ENCODE peak calls at places on chromosomes 13 and 19, in nine cellular contexts. X is testis, P is lower leg skin, L is stomach, T is body of pancreas, Z is H54, A is spleen, O is heart left ventricle, F is NB4. N is an unnamed sample.
A peak's percentile ranks its signal among the peaks of the same experiment; 100 is the strongest.

GRCh38 chr19:41367848-41368301 is 3.9 kb upstream of the B9D2 start:
- DNase-seq in X (no peak), P (no peak), L (no peak), T (no peak), Z (peak; percentile 65), A (no peak), O (no peak), F (peak; percentile 83), N (no peak)

GRCh38 chr19:28523619-28524018 is 689.3 kb downstream of the UQCRFS1 start:
- DNase-seq in X (no peak), P (no peak), L (no peak), T (no peak), Z (no peak), A (no peak), O (no peak), F (no peak), N (no peak)

GRCh38 chr19:296476-297225 is 5.4 kb upstream of the PLPP2 start:
- DNase-seq in X (no peak), P (peak; percentile 39), L (peak; percentile 25), T (no peak), Z (no peak), A (peak; percentile 77), O (no peak), F (no peak), N (no peak)

GRCh38 chr19:4676955-4677731 is 7.0 kb upstream of the MYDGF start:
- DNase-seq in X (peak; percentile 60), P (no peak), L (peak; percentile 56), T (peak; percentile 36), Z (peak; percentile 42), A (no peak), O (peak; percentile 66), F (peak; percentile 52), N (peak; percentile 35)

GRCh38 chr19:3042545-3043267 is 13.6 kb upstream of the TLE2 start:
- DNase-seq in X (no peak), P (no peak), L (no peak), T (no peak), Z (no peak), A (no peak), O (no peak), F (no peak), N (no peak)

GRCh38 chr19:19997656-19998268 is 41.5 kb downstream of the ZNF682 start:
- DNase-seq in X (peak; percentile 50), P (no peak), L (peak; percentile 27), T (peak; percentile 72), Z (peak; percentile 11), A (no peak), O (peak; percentile 28), F (peak; percentile 49), N (peak; percentile 35)

GRCh38 chr19:55253264-55253663 is 5.6 kb downstream of the PPP6R1 start:
- DNase-seq in X (no peak), P (no peak), L (no peak), T (no peak), Z (no peak), A (peak; percentile 75), O (no peak), F (no peak), N (no peak)

GRCh38 chr19:351976-352625 is 7.5 kb upstream of the MIER2 start:
- DNase-seq in X (no peak), P (no peak), L (no peak), T (no peak), Z (no peak), A (peak; percentile 68), O (no peak), F (no peak), N (no peak)

GRCh38 chr13:45372189-45373115 is 31.5 kb upstream of the TPT1 start:
- DNase-seq in X (no peak), P (no peak), L (no peak), T (no peak), Z (no peak), A (no peak), O (no peak), F (no peak), N (no peak)

GRCh38 chr19:10111405-10111811 is at the start of gene P2RY11:
- DNase-seq in X (no peak), P (no peak), L (no peak), T (no peak), Z (no peak), A (peak; percentile 86), O (no peak), F (peak; percentile 98), N (no peak)

GRCh38 chr13:93646247-93646646 is 419.6 kb downstream of the GPC6 start:
- DNase-seq in X (no peak), P (no peak), L (no peak), T (no peak), Z (no peak), A (no peak), O (no peak), F (no peak), N (no peak)

GRCh38 chr13:42038661-42039456 is 9.6 kb upstream of the DGKH start:
- DNase-seq in X (no peak), P (no peak), L (no peak), T (no peak), Z (no peak), A (no peak), O (no peak), F (no peak), N (no peak)

GRCh38 chr19:48757089-48757675 is 1.9 kb downstream of the FGF21 start:
- DNase-seq in X (no peak), P (no peak), L (no peak), T (no peak), Z (no peak), A (no peak), O (no peak), F (no peak), N (no peak)

GRCh38 chr13:99269627-99270252 is 11.6 kb upstream of the GPR18 start:
- DNase-seq in X (no peak), P (no peak), L (no peak), T (no peak), Z (no peak), A (no peak), O (no peak), F (peak; percentile 65), N (no peak)

GRCh38 chr19:825897-826640 is 1.6 kb upstream of the AZU1 start:
- DNase-seq in X (no peak), P (no peak), L (no peak), T (no peak), Z (no peak), A (no peak), O (no peak), F (peak; percentile 59), N (no peak)

DNA sequence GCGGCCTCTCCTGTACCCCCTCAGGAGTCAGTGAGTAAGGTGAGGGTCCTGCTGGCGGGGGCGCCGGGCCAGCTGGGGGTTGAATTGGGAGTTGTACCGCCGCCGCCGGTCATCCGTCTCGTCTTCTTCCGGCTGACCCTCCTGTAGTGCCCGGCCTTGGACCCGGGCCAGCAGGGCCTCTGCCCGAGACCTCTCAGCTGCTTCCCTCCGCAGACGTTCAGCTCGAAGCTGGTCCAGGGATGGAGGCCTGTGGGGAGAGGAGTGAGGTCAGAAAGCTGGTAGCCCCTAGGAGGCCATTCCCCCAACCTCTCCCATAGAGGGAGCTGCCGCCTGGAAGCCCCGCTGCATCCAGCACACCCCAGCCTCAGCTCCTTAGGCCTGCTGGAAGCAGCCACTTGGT is 3.8 kb downstream of the LENG1 start:
- DNase-seq in X (no peak), P (no peak), L (no peak), T (no peak), Z (no peak), A (no peak), O (no peak), F (no peak), N (no peak)
- TF ChIP-seq POLR2A in X (no peak), P (no peak), L (no peak), T (no peak), Z (no peak), A (no peak), O (no peak), F (no peak), N (no peak)

GRCh38 chr19:14117668-14118164 is at the start of gene PRKACA:
- DNase-seq in X (peak; percentile 99), P (peak; percentile 97), L (peak; percentile 99), T (peak; percentile 98), Z (peak; percentile 99), A (peak; percentile 100), O (peak; percentile 100), F (peak; percentile 99), N (peak; percentile 100)
- TF ChIP-seq POLR2A in X (no peak), P (no peak), L (no peak), T (no peak), Z (peak; percentile 40), A (no peak), O (peak; percentile 72), F (no peak), N (no peak)

DNA sequence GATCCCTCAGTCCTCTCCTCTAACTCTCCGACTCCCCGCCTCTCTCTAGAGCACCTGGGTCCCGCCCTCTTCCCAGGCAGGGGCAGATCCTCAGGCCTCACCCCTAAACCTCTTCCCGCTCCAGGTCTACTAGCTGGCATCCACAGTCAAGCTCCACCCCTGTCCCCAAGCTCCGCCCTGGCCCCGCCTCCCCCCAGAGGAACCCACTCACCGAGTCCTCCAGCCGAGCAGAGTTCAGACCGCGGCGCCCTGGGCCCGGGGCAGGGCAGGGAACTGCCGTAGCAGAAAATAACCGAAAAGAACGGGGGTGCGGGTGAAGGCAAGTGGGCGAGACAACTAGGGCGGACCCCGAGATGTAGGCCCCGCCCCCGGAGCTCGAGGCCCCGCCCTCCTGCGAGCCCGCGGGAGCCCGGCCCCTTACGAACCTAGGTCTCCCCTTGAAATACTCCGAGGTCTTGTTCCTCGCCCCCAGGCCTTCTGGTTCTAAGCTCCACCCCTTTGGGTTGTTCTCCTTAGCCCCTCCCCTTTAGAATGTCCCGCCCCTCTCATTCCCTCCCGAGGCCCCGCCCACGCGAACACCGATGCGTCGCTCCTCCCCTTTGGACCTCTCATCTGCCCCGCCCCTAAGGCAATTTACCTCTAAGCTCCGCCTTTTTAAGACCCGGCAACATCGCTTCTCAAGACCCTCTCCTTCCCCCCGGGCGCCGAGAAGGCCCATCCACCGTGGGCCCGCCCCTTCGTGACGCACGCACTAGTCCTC is at the start of gene GGN:
- DNase-seq in X (peak; percentile 80), P (peak; percentile 86), L (peak; percentile 86), T (peak; percentile 78), Z (peak; percentile 99), A (peak; percentile 93), O (peak; percentile 73), F (peak; percentile 53), N (peak; percentile 96)
- TF ChIP-seq POLR2A in X (no peak), P (no peak), L (no peak), T (peak; percentile 11), Z (peak; percentile 43), A (no peak), O (no peak), F (no peak), N (peak; percentile 51)

DNA sequence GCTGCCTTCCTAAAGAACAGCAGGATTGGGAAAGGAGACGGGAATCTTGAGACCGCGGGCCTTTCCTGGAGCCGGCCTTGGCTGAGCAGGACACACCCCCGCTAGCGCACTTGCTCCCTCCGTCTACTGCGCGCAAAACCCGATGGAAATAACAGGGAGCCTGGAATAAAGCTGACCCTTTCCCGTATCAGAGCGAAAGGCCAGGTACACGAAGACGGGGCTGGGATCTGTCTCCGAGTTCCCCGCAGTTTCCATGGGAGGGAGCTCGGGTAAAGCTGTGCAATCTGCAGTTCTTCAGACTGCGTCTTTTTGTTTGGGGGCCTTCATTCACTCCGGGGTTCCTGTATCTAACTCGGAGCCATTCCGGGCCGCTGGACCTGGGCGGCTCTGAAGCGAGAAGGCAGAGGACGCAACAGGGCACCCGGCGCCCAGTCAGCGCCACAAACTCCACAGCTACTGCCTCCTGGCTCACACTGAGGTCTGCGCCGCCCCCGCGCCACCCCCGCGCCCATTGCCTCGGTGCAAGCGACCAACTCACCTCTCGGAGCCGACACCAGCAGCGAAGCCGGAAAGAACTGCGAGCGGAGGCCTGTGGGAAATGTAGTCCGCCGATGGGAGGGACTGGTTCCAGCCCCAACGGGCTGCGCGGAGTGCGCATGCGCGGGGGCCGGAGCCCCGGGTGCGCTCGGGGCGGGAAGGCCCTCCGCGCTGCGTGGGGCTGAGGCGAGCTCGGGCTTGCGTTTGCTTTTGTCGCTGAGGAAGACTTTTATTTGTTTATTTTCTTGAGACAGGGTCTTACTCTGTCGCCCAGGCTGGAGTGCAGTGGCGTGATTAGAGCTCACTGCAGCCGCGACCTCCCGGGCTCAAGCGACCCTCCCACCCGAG is at the start of gene ZFP14:
- DNase-seq in X (peak; percentile 97), P (peak; percentile 91), L (peak; percentile 93), T (peak; percentile 94), Z (peak; percentile 100), A (peak; percentile 98), O (peak; percentile 96), F (peak; percentile 88), N (peak; percentile 96)
- TF ChIP-seq POLR2A in X (no peak), P (no peak), L (no peak), T (peak; percentile 46), Z (peak; percentile 53), A (no peak), O (peak; percentile 93), F (peak; percentile 40), N (no peak)